ENCODE peak calls at places on chromosome 16, in eight cellular contexts. U is cardiac fibroblast, E is choroid plexus epithelial cell, B is left ventricle myocardium inferior, L is HAP-1, F is iPS DF 6.9, K is IMR-90, W is HL-60. M is an unnamed sample.

GRCh38 chr16:28261916-28262315 is 30.4 kb upstream of the SBK1 start:
- DNase-seq in U (no peak), W (no peak), B (peak), E (no peak), F (no peak), L (no peak), K (no peak), M (no peak)

GRCh38 chr16:35713762-35714650 is 2254.6 kb downstream of the TP53TG3F start:
- DNase-seq in K (no peak), W (no peak), F (no peak), E (no peak), U (no peak), L (no peak), B (no peak), M (no peak)

GRCh38 chr16:58027341-58028167 is 2.0 kb downstream of the MMP15 start:
- DNase-seq in L (peak), U (peak), W (no peak), K (no peak), B (peak), E (peak), F (no peak), M (peak)

GRCh38 chr16:70520612-70521297 is 2.6 kb downstream of the COG4 start:
- DNase-seq in U (peak), L (no peak), E (peak), W (peak), F (no peak), B (no peak), K (peak), M (peak)

GRCh38 chr16:67339453-67339852 is 12.8 kb downstream of the LRRC36 start:
- DNase-seq in L (no peak), K (peak), F (no peak), U (peak), B (no peak), W (no peak), E (peak), M (peak)

GRCh38 chr16:22122239-22122638 is 29.9 kb downstream of the VWA3A start:
- DNase-seq in L (no peak), K (no peak), U (no peak), B (no peak), F (no peak), W (no peak), E (no peak), M (no peak)

GRCh38 chr16:53995378-53995777 is 291.2 kb downstream of the IRX3 start:
- DNase-seq in W (no peak), K (no peak), L (no peak), B (peak), U (no peak), E (no peak), F (no peak), M (no peak)

GRCh38 chr16:383326-384020 is 1.7 kb upstream of the PGAP6 start:
- DNase-seq in W (no peak), F (no peak), L (no peak), U (no peak), K (no peak), B (no peak), E (no peak), M (peak)

GRCh38 chr16:19994771-19995170 is 78.9 kb downstream of the GPR139 start:
- DNase-seq in U (no peak), E (no peak), W (no peak), L (no peak), F (no peak), B (no peak), K (no peak), M (no peak)

GRCh38 chr16:70737377-70738082 is 51.7 kb upstream of the MTSS2 start:
- DNase-seq in U (peak), W (peak), K (peak), F (no peak), L (no peak), B (peak), E (peak), M (peak)

GRCh38 chr16:10981697-10982216 is 37.4 kb downstream of the CLEC16A start:
- DNase-seq in U (no peak), L (peak), E (no peak), W (peak), K (no peak), B (no peak), F (no peak), M (peak)

GRCh38 chr16:85571563-85571812 is 41.6 kb upstream of the GSE1 start:
- DNase-seq in E (no peak), B (no peak), L (no peak), W (no peak), U (no peak), K (no peak), F (no peak), M (no peak)

GRCh38 chr16:50088302-50088701 is 22.5 kb downstream of the HEATR3 start:
- DNase-seq in F (no peak), W (no peak), L (no peak), U (no peak), B (no peak), K (no peak), E (no peak), M (peak)

GRCh38 chr16:64397945-64398508 is 723.8 kb downstream of the CDH11 start:
- DNase-seq in W (no peak), F (no peak), L (no peak), B (no peak), K (peak), E (peak), U (peak), M (no peak)

GRCh38 chr16:71460246-71460645 is 1.8 kb downstream of the ZNF23 start:
- DNase-seq in B (no peak), F (no peak), W (no peak), U (peak), E (peak), K (peak), L (no peak), M (peak)

GRCh38 chr16:11916524-11917285 is 949 bp upstream of the GSPT1 start:
- DNase-seq in U (peak), E (no peak), L (no peak), W (no peak), F (no peak), K (peak), B (no peak), M (peak)

GRCh38 chr16:97822-98221 is 19.8 kb downstream of the MPG start:
- DNase-seq in E (peak), L (no peak), F (no peak), W (no peak), U (peak), B (no peak), K (peak), M (peak)

GRCh38 chr16:72844225-72844920 is 203.6 kb downstream of the ZFHX3 start:
- DNase-seq in E (no peak), L (peak), W (peak), K (no peak), U (no peak), B (no peak), F (no peak), M (no peak)

DNA sequence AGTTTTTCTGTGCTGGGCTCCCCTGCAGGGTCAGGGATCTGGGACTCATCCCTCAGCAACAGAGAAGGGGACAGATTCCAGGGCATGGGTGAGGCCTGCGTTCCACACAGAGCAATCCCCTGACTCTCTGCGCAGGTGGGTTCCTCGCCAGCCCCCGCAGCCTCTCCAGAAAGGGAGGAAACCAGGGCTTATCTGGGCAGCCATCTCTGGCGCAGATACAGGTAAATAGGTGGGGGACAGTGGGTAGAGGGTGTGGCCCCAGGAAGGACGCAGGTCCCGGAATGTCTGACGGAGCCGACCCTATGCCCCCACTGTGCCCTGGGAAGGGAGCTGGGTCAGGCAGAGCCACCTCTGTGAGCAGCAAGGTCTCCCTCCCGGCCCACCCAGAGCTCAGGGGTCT is 23.2 kb downstream of the PIEZO1 start:
- DNase-seq in B (no peak), E (no peak), L (no peak), U (no peak), W (no peak), F (no peak), K (no peak), M (no peak)
- H3K4me3 ChIP-seq in B (no peak), E (no peak), L (no peak), U (no peak), W (no peak), F (no peak), K (no peak), M (no peak)

GRCh38 chr16:30032083-30032819 is 1.2 kb upstream of the TLCD3B start:
- DNase-seq in U (peak), K (peak), W (peak), B (no peak), E (peak), F (no peak), L (peak), M (peak)
- H3K4me3 ChIP-seq in U (no peak), K (no peak), W (no peak), B (no peak), E (no peak), F (no peak), L (no peak), M (no peak)

GRCh38 chr16:4693956-4694663 is 748 bp downstream of the NUDT16L1 start:
- DNase-seq in W (no peak), K (peak), E (peak), L (peak), F (no peak), U (peak), B (peak), M (peak)
- H3K4me3 ChIP-seq in W (peak), K (peak), E (peak), L (peak), F (peak), U (peak), B (peak), M (peak)

GRCh38 chr16:4306439-4307214 is 9.2 kb upstream of the GLIS2 start:
- DNase-seq in E (no peak), F (no peak), B (no peak), K (no peak), L (peak), U (no peak), W (no peak), M (no peak)
- H3K4me3 ChIP-seq in E (peak), F (peak), B (peak), K (peak), L (peak), U (peak), W (peak), M (peak)

DNA sequence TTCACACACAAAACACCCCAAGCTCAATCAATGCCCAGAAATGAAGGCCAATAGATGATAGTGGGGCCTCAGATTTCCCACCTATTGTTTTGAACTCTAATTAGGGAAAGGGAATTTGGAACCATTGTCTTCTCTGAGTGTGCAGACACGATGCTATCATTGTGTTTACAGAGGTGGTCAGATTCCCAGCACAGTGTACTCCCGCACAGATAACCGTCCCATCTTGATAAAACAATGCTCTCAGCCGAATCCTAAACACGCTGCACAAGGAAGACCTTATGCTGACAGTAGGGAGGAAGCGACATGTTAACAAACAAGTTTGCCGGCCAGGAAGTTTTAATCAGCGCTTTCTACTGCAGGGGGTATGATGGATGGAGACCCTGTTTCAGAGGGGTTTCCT is 684.6 kb downstream of the MAF start:
- DNase-seq in L (no peak), F (no peak), U (no peak), K (no peak), B (no peak), W (no peak), E (no peak), M (no peak)
- H3K4me3 ChIP-seq in L (no peak), F (no peak), U (no peak), K (no peak), B (no peak), W (no peak), E (no peak), M (no peak)

GRCh38 chr16:2190002-2190658 is 6.3 kb downstream of the CASKIN1 start:
- DNase-seq in L (no peak), K (no peak), U (no peak), B (no peak), W (no peak), F (no peak), E (no peak), M (no peak)

GRCh38 chr16:2191446-2191706 is 5.0 kb downstream of the CASKIN1 start:
- DNase-seq in U (no peak), B (no peak), F (no peak), K (no peak), E (no peak), L (no peak), W (no peak), M (peak)

GRCh38 chr16:2188395-2188794 is 8.0 kb downstream of the CASKIN1 start:
- DNase-seq in U (no peak), F (no peak), L (no peak), W (no peak), B (no peak), K (no peak), E (no peak), M (no peak)

GRCh38 chr16:2190659-2191445 is 5.6 kb downstream of the CASKIN1 start:
- DNase-seq in K (no peak), W (no peak), U (no peak), L (no peak), E (no peak), B (no peak), F (no peak), M (no peak)

DNA sequence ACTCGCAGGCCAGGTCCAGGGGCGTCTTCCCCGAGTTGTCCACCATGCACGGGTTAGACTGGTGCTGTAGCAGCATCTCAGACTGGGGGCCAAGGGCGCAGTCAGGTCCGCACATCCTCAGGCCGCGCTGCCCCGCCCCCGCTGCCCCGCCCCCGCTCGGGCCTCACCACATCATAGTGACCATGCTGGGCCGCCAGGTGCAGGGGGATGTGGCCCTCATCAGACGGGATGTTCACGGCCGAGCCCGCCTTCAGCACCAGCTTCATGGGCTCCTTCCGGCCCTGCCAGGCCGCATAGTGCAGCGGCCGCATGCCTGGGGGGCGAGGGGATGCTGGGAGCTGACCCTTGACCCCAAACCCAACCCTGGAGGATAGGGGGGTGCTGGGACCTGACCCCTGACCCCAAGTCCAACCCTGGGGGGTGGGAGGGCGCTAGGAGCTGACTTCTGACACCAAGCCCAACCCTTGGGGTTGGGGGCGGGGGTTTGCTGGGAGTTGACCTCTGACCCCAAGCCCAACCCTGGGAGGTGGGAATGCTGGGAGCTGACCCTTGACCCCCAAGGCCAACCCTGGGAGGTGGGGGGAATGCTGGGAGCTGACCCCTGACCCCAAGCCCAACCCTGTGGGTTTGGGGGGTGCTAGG is 7.0 kb downstream of the CASKIN1 start:
- DNase-seq in E (no peak), F (no peak), U (no peak), K (no peak), W (no peak), L (no peak), B (no peak), M (no peak)
- H3K4me3 ChIP-seq in E (no peak), F (no peak), U (no peak), K (no peak), W (no peak), L (no peak), B (no peak), M (no peak)

GRCh38 chr16:56616608-56617211 is 8.3 kb downstream of the MT2A start:
- DNase-seq in U (no peak), B (no peak), L (no peak), K (no peak), W (no peak), E (no peak), F (no peak), M (no peak)
- H3K4me3 ChIP-seq in U (peak), B (peak), L (no peak), K (no peak), W (peak), E (peak), F (peak), M (no peak)

M was measured in epithelial cell of esophagus.